ENCODE peak calls at places on chromosomes 2 and 18, in five cellular contexts. J, T, B, N and X are unnamed samples.

GRCh38 chr2:28691774-28692281 is 59.8 kb upstream of the PPP1CB start:
- DNase-seq in T (peak; percentile 49), N (no peak), J (no peak), B (no peak), X (peak; percentile 83)

GRCh38 chr2:240790370-240791210 is 29.4 kb downstream of the KIF1A start:
- DNase-seq in B (no peak), J (no peak), N (no peak), T (peak; percentile 13), X (no peak)

GRCh38 chr18:77205769-77206168 is 43.9 kb upstream of the GALR1 start:
- DNase-seq in T (no peak), J (no peak), N (no peak), B (no peak), X (no peak)

GRCh38 chr2:42513252-42513918 is 19.6 kb upstream of the KCNG3 start:
- DNase-seq in J (no peak), T (no peak), B (no peak), N (peak; percentile 25), X (peak; percentile 68)

GRCh38 chr2:63049291-63050185 is 1.1 kb upstream of the OTX1 start:
- DNase-seq in B (no peak), N (no peak), J (no peak), T (no peak), X (no peak)

GRCh38 chr2:7557376-7557775 is 640.2 kb downstream of the RNF144A start:
- DNase-seq in N (no peak), B (no peak), J (no peak), T (no peak), X (no peak)

GRCh38 chr2:240156026-240156390 is 15.6 kb upstream of the OTOS start:
- DNase-seq in N (no peak), T (no peak), J (no peak), B (no peak), X (no peak)

GRCh38 chr2:121297217-121297830 is 12.3 kb upstream of the TFCP2L1 start:
- DNase-seq in J (no peak), B (no peak), N (no peak), T (no peak), X (peak; percentile 14)

GRCh38 chr2:64839844-64840243 is 149.4 kb upstream of the SLC1A4 start:
- DNase-seq in T (no peak), J (no peak), N (no peak), B (no peak), X (no peak)